ENCODE peak calls at places on chromosomes 1 and 21, in eight cellular contexts. Z is tibial nerve, A is substantia nigra, O is T-helper 2 cell, U is WTC11, I is fibroblast of lung, K is anterior cingulate cortex, E is dorsolateral prefrontal cortex. Y is an unnamed sample.

GRCh38 chr1:206461602-206462455 is 8.4 kb upstream of the IKBKE start:
- DNase-seq in A (peak), K (peak), O (peak), I (peak), U (peak), Z (peak), E (peak), Y (peak)

GRCh38 chr1:16677552-16678423 is 11.0 kb upstream of the RNU1-3 start:
- DNase-seq in O (peak), E (no peak), Z (no peak), A (peak), K (peak), U (peak), I (peak), Y (peak)

GRCh38 chr1:226349801-226350503 is 41.0 kb upstream of the LIN9 start:
- DNase-seq in E (no peak), U (no peak), A (no peak), O (no peak), Z (no peak), I (no peak), K (no peak), Y (no peak)

GRCh38 chr1:34842952-34843371 is 16.6 kb downstream of the SMIM12 start:
- DNase-seq in Z (no peak), O (no peak), K (no peak), E (no peak), I (no peak), U (no peak), A (peak), Y (no peak)

GRCh38 chr1:183461350-183461749 is 10.9 kb upstream of the SMG7 start:
- DNase-seq in K (no peak), U (no peak), E (no peak), I (no peak), Z (peak), A (no peak), O (no peak), Y (peak)

GRCh38 chr1:16905856-16906702 is 10.3 kb downstream of the RNU1-2 start:
- DNase-seq in I (no peak), U (no peak), Z (no peak), A (no peak), O (no peak), E (no peak), K (no peak), Y (no peak)

GRCh38 chr21:38258803-38259485 is 2.2 kb downstream of the KCNJ15 start:
- DNase-seq in K (no peak), U (no peak), I (peak), E (no peak), O (no peak), A (no peak), Z (no peak), Y (no peak)

GRCh38 chr21:41879190-41879998 is at the start of gene PRDM15:
- DNase-seq in I (peak), U (peak), O (peak), Z (peak), A (peak), E (peak), K (peak), Y (peak)

GRCh38 chr1:239718997-239719628 is 332.7 kb downstream of the CHRM3 start:
- DNase-seq in K (no peak), E (no peak), U (no peak), Z (no peak), O (no peak), I (no peak), A (no peak), Y (peak)

GRCh38 chr1:155858805-155859233 is 548 bp upstream of the SYT11 start:
- DNase-seq in O (no peak), U (no peak), K (no peak), E (no peak), Z (peak), A (no peak), I (no peak), Y (peak)

GRCh38 chr1:227947425-227947677 is 381 bp downstream of the WNT9A start:
- DNase-seq in U (no peak), E (no peak), A (no peak), O (no peak), K (no peak), I (no peak), Z (no peak), Y (no peak)

GRCh38 chr1:32609180-32609579 is 41.2 kb downstream of the ZBTB8OS start:
- DNase-seq in U (no peak), A (no peak), O (no peak), K (no peak), E (no peak), I (no peak), Z (no peak), Y (no peak)

GRCh38 chr1:205933672-205934618 is 9.3 kb downstream of the SLC26A9 start:
- DNase-seq in E (no peak), I (peak), U (no peak), K (peak), O (no peak), Z (no peak), A (peak), Y (peak)

GRCh38 chr1:168801032-168801745 is 72.2 kb upstream of the DPT start:
- DNase-seq in K (no peak), E (no peak), I (no peak), U (no peak), A (no peak), Z (no peak), O (no peak), Y (no peak)

GRCh38 chr1:29639741-29640427 is 403.6 kb downstream of the PTPRU start:
- DNase-seq in I (peak), A (no peak), O (no peak), U (no peak), K (no peak), E (no peak), Z (no peak), Y (no peak)

GRCh38 chr1:32742132-32742947 is 39.8 kb upstream of the SYNC start:
- DNase-seq in A (no peak), Z (no peak), K (no peak), O (no peak), I (no peak), E (no peak), U (peak), Y (no peak)

GRCh38 chr1:160837558-160838205 is 25.0 kb downstream of the CD244 start:
- DNase-seq in I (no peak), U (no peak), K (no peak), E (no peak), O (peak), Z (no peak), A (peak), Y (peak)

GRCh38 chr1:181159451-181160151 is 71.1 kb downstream of the IER5 start:
- DNase-seq in A (no peak), U (no peak), I (no peak), E (no peak), Z (no peak), O (peak), K (no peak), Y (no peak)

GRCh38 chr1:15411593-15412487 is 2.2 kb downstream of the EFHD2 start:
- DNase-seq in O (peak), Z (peak), K (no peak), U (no peak), A (peak), E (no peak), I (peak), Y (peak)

GRCh38 chr1:27772071-27772470 is 948 bp upstream of the STX12 start:
- DNase-seq in I (peak), E (no peak), U (no peak), O (no peak), K (no peak), A (no peak), Z (no peak), Y (peak)

GRCh38 chr1:244163861-244164562 is 112.9 kb downstream of the ZBTB18 start:
- DNase-seq in Z (peak), E (no peak), O (no peak), I (peak), U (no peak), A (no peak), K (no peak), Y (no peak)

GRCh38 chr1:155479205-155479604 is 83.4 kb downstream of the ASH1L start:
- DNase-seq in U (no peak), O (no peak), I (peak), E (no peak), Z (no peak), K (no peak), A (no peak), Y (no peak)

GRCh38 chr1:206685749-206686485 is 1.2 kb downstream of the MAPKAPK2 start:
- DNase-seq in Z (peak), K (no peak), I (peak), A (peak), O (peak), E (no peak), U (peak), Y (peak)

GRCh38 chr1:5971471-5972197 is 20.6 kb downstream of the NPHP4 start:
- DNase-seq in Z (no peak), O (no peak), E (peak), U (peak), I (no peak), K (no peak), A (no peak), Y (no peak)

GRCh38 chr1:179090522-179090921 is 8.7 kb downstream of the TOR3A start:
- DNase-seq in I (no peak), A (no peak), Z (no peak), E (no peak), K (no peak), U (no peak), O (no peak), Y (no peak)

GRCh38 chr1:21584096-21584495 is 74.9 kb downstream of the ALPL start:
- DNase-seq in K (no peak), E (no peak), Z (no peak), I (no peak), O (no peak), U (no peak), A (no peak), Y (no peak)

GRCh38 chr1:111720977-111721670 is 18.1 kb downstream of the INKA2 start:
- DNase-seq in K (no peak), U (no peak), A (no peak), Z (no peak), I (no peak), O (no peak), E (no peak), Y (no peak)

GRCh38 chr1:203189951-203190352 is 3.4 kb upstream of the CHI3L1 start:
- DNase-seq in E (no peak), K (peak), U (no peak), I (no peak), A (no peak), Z (peak), O (no peak), Y (no peak)

GRCh38 chr1:156833598-156833997 is 16.9 kb upstream of the SH2D2A start:
- DNase-seq in U (no peak), I (no peak), Z (no peak), A (no peak), K (no peak), O (no peak), E (no peak), Y (no peak)

GRCh38 chr1:226696552-226696951 is 42.5 kb downstream of the ITPKB start:
- DNase-seq in U (no peak), Z (no peak), K (no peak), E (no peak), O (no peak), I (peak), A (no peak), Y (no peak)

GRCh38 chr1:178870944-178871343 is at the start of gene ANGPTL1:
- DNase-seq in U (no peak), O (no peak), I (peak), Z (no peak), E (no peak), A (no peak), K (no peak), Y (no peak)

GRCh38 chr1:104906141-104906540 is 1156.4 kb downstream of the AMY1C start:
- DNase-seq in I (no peak), A (no peak), O (no peak), U (no peak), Z (no peak), K (no peak), E (no peak), Y (no peak)

GRCh38 chr1:183052861-183053260 is 29.6 kb downstream of the LAMC1 start:
- DNase-seq in O (no peak), A (no peak), U (no peak), I (no peak), K (no peak), E (no peak), Z (no peak), Y (no peak)

GRCh38 chr1:174999926-175000696 is at the start of gene CACYBP:
- DNase-seq in Z (peak), O (peak), I (no peak), K (no peak), A (peak), E (peak), U (no peak), Y (peak)

Y was measured in AML-193.